ENCODE peak calls at places on chromosomes 2 and 18, in six cellular contexts. S is caudate nucleus; B is progenitor cell of endocrine pancreas; W is naive thymus-derived CD4-positive, alpha-beta T cell; T is NCI-H2081; Z is NAMALWA. V is an unnamed sample.

GRCh38 chr2:179559108-179559806 is 294.6 kb upstream of the SESTD1 start:
- DNase-seq in S (no peak), B (no peak), W (no peak), T (no peak), Z (no peak), V (no peak)

GRCh38 chr18:44437603-44438002 is 243.1 kb upstream of the SETBP1 start:
- DNase-seq in S (no peak), B (no peak), W (no peak), T (no peak), Z (no peak), V (no peak)

GRCh38 chr2:69709290-69709689 is 32.6 kb upstream of the ANXA4 start:
- DNase-seq in S (no peak), B (no peak), W (no peak), T (no peak), Z (no peak), V (no peak)

GRCh38 chr2:2104331-2104730 is 226.7 kb downstream of the MYT1L start:
- DNase-seq in S (no peak), B (no peak), W (no peak), T (no peak), Z (no peak), V (no peak)

GRCh38 chr18:23506393-23506792 is 3.1 kb downstream of the RMC1 start:
- DNase-seq in S (no peak), B (no peak), W (no peak), T (no peak), Z (no peak), V (no peak)

GRCh38 chr18:36127866-36128845 is 984 bp downstream of the SLC39A6 start:
- DNase-seq in S (no peak), B (no peak), W (no peak), T (no peak), Z (peak; percentile 10), V (peak; percentile 12)

GRCh38 chr18:48547456-48548403 is 8.9 kb downstream of the CTIF start:
- DNase-seq in S (peak; percentile 67), B (no peak), W (no peak), T (no peak), Z (no peak), V (peak; percentile 94)

GRCh38 chr2:74945783-74946165 is 12.7 kb upstream of the POLE4 start:
- DNase-seq in S (no peak), B (no peak), W (no peak), T (no peak), Z (no peak), V (no peak)

GRCh38 chr2:75140288-75140687 is 59.0 kb downstream of the TACR1 start:
- DNase-seq in S (no peak), B (no peak), W (no peak), T (no peak), Z (no peak), V (no peak)

GRCh38 chr2:145652992-145653545 is 1133.2 kb upstream of the ZEB2 start:
- DNase-seq in S (no peak), B (no peak), W (no peak), T (no peak), Z (no peak), V (peak; percentile 42)

GRCh38 chr2:154402138-154402714 is 296.3 kb upstream of the KCNJ3 start:
- DNase-seq in S (peak; percentile 12), B (no peak), W (no peak), T (no peak), Z (peak; percentile 68), V (no peak)

GRCh38 chr18:79884296-79884962 is 67.0 kb downstream of the SLC66A2 start:
- DNase-seq in S (no peak), B (no peak), W (no peak), T (no peak), Z (no peak), V (no peak)

GRCh38 chr2:83596592-83597339 is 862.3 kb downstream of the SUCLG1 start:
- DNase-seq in S (no peak), B (no peak), W (no peak), T (no peak), Z (no peak), V (no peak)

GRCh38 chr2:222248256-222248655 is 50.5 kb downstream of the PAX3 start:
- DNase-seq in S (no peak), B (no peak), W (no peak), T (no peak), Z (no peak), V (no peak)

V was measured in HFFc6.